ENCODE peak calls at places on chromosomes 3 and 15, in ten cellular contexts. I is fibroblast of pulmonary artery, J is tibial artery, L is HL-60, S is heart right ventricle, E is AG04450, C is PC-3, Z is cardiac muscle cell, O is left lung, U is prostate gland. M is an unnamed sample.

GRCh38 chr3:142863010-142863787 is 25.7 kb downstream of the PCOLCE2 start:
- DNase-seq in I (no peak), J (peak), L (peak), S (no peak), E (no peak), C (peak), Z (no peak), O (no peak), U (no peak), M (no peak)

GRCh38 chr15:81113204-81113657 is 20.8 kb upstream of the CFAP161 start:
- DNase-seq in I (no peak), J (no peak), L (no peak), S (no peak), E (no peak), C (no peak), Z (no peak), O (no peak), U (peak), M (no peak)

GRCh38 chr3:50806806-50807205 is 132.1 kb downstream of the DOCK3 start:
- DNase-seq in I (no peak), J (no peak), L (no peak), S (no peak), E (no peak), C (peak), Z (no peak), O (no peak), U (no peak), M (no peak)

GRCh38 chr3:8341853-8342252 is 159.8 kb upstream of the LMCD1 start:
- DNase-seq in I (no peak), J (no peak), L (no peak), S (no peak), E (no peak), C (peak), Z (peak), O (no peak), U (no peak), M (no peak)

GRCh38 chr15:76904461-76905012 is 603 bp downstream of the SCAPER start:
- DNase-seq in I (no peak), J (no peak), L (no peak), S (peak), E (no peak), C (peak), Z (peak), O (no peak), U (peak), M (peak)

GRCh38 chr3:21750291-21750690 is 719 bp downstream of the ZNF385D start:
- DNase-seq in I (peak), J (no peak), L (no peak), S (no peak), E (no peak), C (peak), Z (peak), O (no peak), U (no peak), M (no peak)

GRCh38 chr3:172635588-172635987 is 75.3 kb downstream of the NCEH1 start:
- DNase-seq in I (no peak), J (no peak), L (no peak), S (no peak), E (no peak), C (peak), Z (no peak), O (no peak), U (no peak), M (no peak)

GRCh38 chr3:9179826-9180763 is 69.4 kb downstream of the SRGAP3 start:
- DNase-seq in I (no peak), J (no peak), L (peak), S (no peak), E (no peak), C (no peak), Z (no peak), O (no peak), U (no peak), M (no peak)

GRCh38 chr3:126781889-126782491 is 78.0 kb downstream of the CHCHD6 start:
- DNase-seq in I (peak), J (no peak), L (no peak), S (no peak), E (peak), C (peak), Z (peak), O (no peak), U (no peak), M (peak)

GRCh38 chr15:100988874-100989273 is 69.7 kb downstream of the LRRK1 start:
- DNase-seq in I (no peak), J (no peak), L (no peak), S (no peak), E (no peak), C (no peak), Z (no peak), O (no peak), U (no peak), M (no peak)

GRCh38 chr3:12833226-12834161 is 7.9 kb downstream of the RPL32 start:
- DNase-seq in I (no peak), J (no peak), L (no peak), S (no peak), E (no peak), C (no peak), Z (no peak), O (no peak), U (no peak), M (no peak)

GRCh38 chr3:46946416-46946815 is 30.1 kb downstream of the CCDC12 start:
- DNase-seq in I (no peak), J (no peak), L (no peak), S (no peak), E (no peak), C (peak), Z (no peak), O (peak), U (no peak), M (peak)

GRCh38 chr3:127670761-127671522 is 1.8 kb upstream of the ABTB1 start:
- DNase-seq in I (no peak), J (peak), L (no peak), S (no peak), E (no peak), C (no peak), Z (no peak), O (peak), U (no peak), M (peak)

GRCh38 chr15:54029076-54029475 is 50.8 kb downstream of the UNC13C start:
- DNase-seq in I (no peak), J (no peak), L (no peak), S (no peak), E (no peak), C (no peak), Z (no peak), O (no peak), U (no peak), M (no peak)

GRCh38 chr3:58206406-58207011 is 4.3 kb downstream of the DNASE1L3 start:
- DNase-seq in I (peak), J (no peak), L (no peak), S (no peak), E (no peak), C (peak), Z (peak), O (no peak), U (no peak), M (no peak)

GRCh38 chr3:42752441-42752840 is 20.6 kb downstream of the CCDC13 start:
- DNase-seq in I (no peak), J (no peak), L (no peak), S (no peak), E (no peak), C (no peak), Z (no peak), O (no peak), U (no peak), M (no peak)

GRCh38 chr3:125067225-125067624 is 11.4 kb upstream of the HEG1 start:
- DNase-seq in I (no peak), J (no peak), L (no peak), S (no peak), E (no peak), C (peak), Z (peak), O (no peak), U (no peak), M (no peak)

GRCh38 chr3:23981136-23981535 is 36.0 kb downstream of the NR1D2 start:
- DNase-seq in I (no peak), J (peak), L (no peak), S (peak), E (no peak), C (no peak), Z (no peak), O (no peak), U (no peak), M (no peak)

GRCh38 chr15:73598540-73599195 is 34.5 kb downstream of the NPTN start:
- DNase-seq in I (no peak), J (no peak), L (no peak), S (no peak), E (no peak), C (no peak), Z (peak), O (no peak), U (no peak), M (no peak)

GRCh38 chr15:38671675-38672141 is 107.1 kb upstream of the RASGRP1 start:
- DNase-seq in I (no peak), J (no peak), L (no peak), S (no peak), E (no peak), C (no peak), Z (no peak), O (no peak), U (no peak), M (no peak)

GRCh38 chr3:61682671-61683408 is 121.5 kb downstream of the PTPRG start:
- DNase-seq in I (no peak), J (no peak), L (no peak), S (no peak), E (no peak), C (no peak), Z (no peak), O (no peak), U (no peak), M (no peak)

GRCh38 chr3:120567370-120568197 is 28.6 kb upstream of the NDUFB4 start:
- DNase-seq in I (peak), J (no peak), L (no peak), S (no peak), E (no peak), C (peak), Z (peak), O (no peak), U (no peak), M (no peak)

GRCh38 chr15:70375006-70375409 is 277.3 kb upstream of the TLE3 start:
- DNase-seq in I (peak), J (no peak), L (no peak), S (no peak), E (no peak), C (peak), Z (peak), O (no peak), U (peak), M (peak)

GRCh38 chr15:70585707-70586034 is 177.7 kb downstream of the UACA start:
- DNase-seq in I (no peak), J (peak), L (no peak), S (no peak), E (no peak), C (no peak), Z (no peak), O (no peak), U (no peak), M (no peak)

GRCh38 chr3:134601539-134602439 is 49.0 kb downstream of the KY start:
- DNase-seq in I (peak), J (no peak), L (no peak), S (no peak), E (peak), C (no peak), Z (peak), O (no peak), U (no peak), M (no peak)

GRCh38 chr3:140152851-140153640 is 218.1 kb downstream of the CLSTN2 start:
- DNase-seq in I (no peak), J (peak), L (no peak), S (peak), E (no peak), C (no peak), Z (no peak), O (peak), U (no peak), M (no peak)

GRCh38 chr15:36109943-36110658 is 469.3 kb upstream of the CDIN1 start:
- DNase-seq in I (peak), J (no peak), L (no peak), S (no peak), E (no peak), C (peak), Z (peak), O (no peak), U (no peak), M (no peak)

GRCh38 chr15:39236375-39236774 is 344.5 kb upstream of the THBS1 start:
- DNase-seq in I (no peak), J (no peak), L (no peak), S (no peak), E (no peak), C (no peak), Z (no peak), O (no peak), U (no peak), M (no peak)

GRCh38 chr3:9659849-9660248 is 10.5 kb downstream of the MTMR14 start:
- DNase-seq in I (no peak), J (no peak), L (no peak), S (no peak), E (no peak), C (no peak), Z (no peak), O (no peak), U (no peak), M (no peak)

GRCh38 chr15:98647026-98647773 is 1.1 kb upstream of the IGF1R start:
- DNase-seq in I (peak), J (peak), L (peak), S (peak), E (no peak), C (peak), Z (peak), O (peak), U (peak), M (peak)

GRCh38 chr3:185470323-185470722 is 28.5 kb downstream of the TMEM41A start:
- DNase-seq in I (no peak), J (no peak), L (no peak), S (no peak), E (no peak), C (no peak), Z (no peak), O (no peak), U (no peak), M (no peak)

GRCh38 chr3:16841906-16842709 is 42.6 kb upstream of the PLCL2 start:
- DNase-seq in I (no peak), J (no peak), L (peak), S (peak), E (no peak), C (no peak), Z (no peak), O (peak), U (peak), M (peak)

GRCh38 chr3:119510690-119511089 is 12.3 kb downstream of the TIMMDC1 start:
- DNase-seq in I (no peak), J (no peak), L (no peak), S (no peak), E (no peak), C (no peak), Z (no peak), O (no peak), U (no peak), M (no peak)

DNA sequence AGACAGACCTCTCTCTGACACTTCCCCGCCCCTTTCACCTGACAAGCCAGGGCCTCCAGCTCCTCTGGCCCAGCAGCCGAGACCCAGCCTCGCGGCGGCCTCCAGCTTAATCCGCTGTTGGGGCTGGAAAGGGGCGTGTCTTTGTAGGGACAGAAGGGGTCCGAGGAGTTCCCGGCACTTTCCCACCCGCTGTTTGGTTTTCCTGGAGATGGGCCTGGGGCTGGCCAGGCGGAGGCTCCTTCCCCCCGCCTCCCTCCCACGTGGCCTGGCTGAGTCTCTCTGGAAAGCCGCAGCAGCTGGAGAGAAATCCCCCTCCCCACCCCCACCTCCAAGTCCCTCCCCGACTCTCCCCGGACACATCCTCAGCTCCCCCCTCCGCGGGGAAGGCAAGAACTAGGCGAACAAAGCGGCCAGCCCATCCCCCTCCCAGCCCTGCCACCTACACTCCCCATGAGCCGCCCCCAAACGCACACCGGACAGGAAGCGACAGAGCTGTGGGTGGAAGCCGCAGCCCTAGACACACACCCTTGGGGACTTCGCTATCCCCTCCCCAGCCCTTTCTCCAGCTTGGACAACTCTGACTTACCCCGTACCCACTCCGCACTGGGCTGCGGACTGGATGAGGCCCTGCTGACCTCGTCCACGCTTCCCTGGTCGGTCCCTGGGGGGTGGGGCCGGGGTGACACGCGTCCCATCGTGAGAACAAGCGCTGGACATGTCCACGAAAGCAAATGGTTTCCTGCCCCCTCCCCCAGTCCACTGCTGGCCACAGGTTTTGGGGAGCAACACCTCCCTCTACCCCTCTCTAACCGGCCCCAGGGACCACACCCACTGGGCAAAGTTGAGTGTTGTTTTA is 1.2 kb downstream of the IGDCC4 start:
- DNase-seq in I (no peak), J (peak), L (no peak), S (peak), E (peak), C (peak), Z (peak), O (no peak), U (no peak), M (peak)
- H3K4me3 ChIP-seq in I (peak), J (peak), L (peak), S (peak), E (peak), C (peak), Z (peak), O (peak), U (peak), M (no peak)

GRCh38 chr3:13871791-13872190 is 8.1 kb downstream of the WNT7A start:
- DNase-seq in I (no peak), J (no peak), L (no peak), S (no peak), E (no peak), C (no peak), Z (no peak), O (no peak), U (no peak), M (no peak)

GRCh38 chr3:13870902-13871301 is 9.0 kb downstream of the WNT7A start:
- DNase-seq in I (no peak), J (no peak), L (no peak), S (no peak), E (no peak), C (no peak), Z (no peak), O (no peak), U (no peak), M (no peak)

GRCh38 chr3:13868844-13869724 is 10.8 kb downstream of the WNT7A start:
- DNase-seq in I (no peak), J (no peak), L (no peak), S (no peak), E (no peak), C (no peak), Z (no peak), O (no peak), U (no peak), M (no peak)

GRCh38 chr3:13867727-13868126 is 12.1 kb downstream of the WNT7A start:
- DNase-seq in I (no peak), J (no peak), L (no peak), S (no peak), E (no peak), C (no peak), Z (no peak), O (no peak), U (no peak), M (no peak)

DNA sequence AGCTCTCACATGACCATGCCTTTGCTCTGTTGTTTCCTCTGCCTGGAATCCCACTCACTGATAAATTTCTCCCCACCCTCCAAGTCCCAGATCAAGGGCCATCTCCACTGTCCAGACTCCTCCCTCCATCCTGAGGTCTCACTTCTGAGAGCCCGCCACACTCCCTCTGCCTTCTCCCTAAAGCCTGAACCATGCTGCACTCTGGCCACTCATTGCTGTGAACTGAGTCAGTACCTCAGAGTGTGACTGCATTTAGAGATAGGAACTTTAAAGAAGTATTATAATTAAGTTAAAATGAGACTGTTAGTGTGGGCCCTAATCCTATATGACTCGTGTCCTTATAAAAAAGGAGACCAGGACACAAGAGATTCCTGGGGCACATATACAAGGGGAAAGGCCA is 9.9 kb downstream of the WNT7A start:
- DNase-seq in I (no peak), J (no peak), L (no peak), S (no peak), E (no peak), C (no peak), Z (no peak), O (no peak), U (no peak), M (no peak)
- TF ChIP-seq CTCF in I (no peak), J (no peak), L (no peak), S (no peak), E (no peak), C (no peak), Z (no peak), O (no peak), U (no peak), M (no peak)

DNA sequence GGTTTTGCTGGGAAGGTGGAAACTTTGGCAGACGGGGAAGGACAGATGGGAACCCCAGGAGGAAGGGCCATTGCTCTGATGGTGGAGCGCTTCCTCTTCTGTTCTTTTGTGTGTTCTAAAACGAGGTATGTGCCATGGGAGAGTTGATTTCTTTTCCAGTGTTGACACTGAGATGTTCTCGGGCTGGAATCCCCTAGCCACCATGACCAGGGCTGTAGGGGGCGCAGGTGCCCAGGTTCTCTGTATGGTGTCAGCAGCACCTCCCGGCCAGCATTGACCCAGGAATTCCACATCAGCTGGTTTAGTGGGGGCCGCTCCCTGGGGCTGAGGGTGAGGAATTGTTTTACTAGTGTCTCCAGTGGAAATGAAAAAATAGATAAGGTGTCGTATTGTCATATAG is 34.3 kb upstream of the ACAD9 start:
- DNase-seq in I (no peak), J (no peak), L (peak), S (no peak), E (no peak), C (no peak), Z (no peak), O (peak), U (no peak), M (no peak)
- H3K4me3 ChIP-seq in I (no peak), J (no peak), L (no peak), S (peak), E (no peak), C (no peak), Z (no peak), O (no peak), U (no peak), M (no peak)

GRCh38 chr3:138888569-138888968 is 53.8 kb upstream of the PIK3CB start:
- DNase-seq in I (no peak), J (no peak), L (peak), S (no peak), E (no peak), C (no peak), Z (no peak), O (no peak), U (no peak), M (no peak)
- TF ChIP-seq CTCF in I (no peak), J (no peak), L (no peak), S (no peak), E (no peak), C (no peak), Z (no peak), O (no peak), U (no peak), M (no peak)

GRCh38 chr15:47685141-47685870 is 32.0 kb upstream of the SEMA6D start:
- DNase-seq in I (no peak), J (no peak), L (no peak), S (no peak), E (no peak), C (peak), Z (no peak), O (no peak), U (no peak), M (no peak)

GRCh38 chr15:47691896-47692295 is 25.4 kb upstream of the SEMA6D start:
- DNase-seq in I (no peak), J (no peak), L (no peak), S (no peak), E (no peak), C (no peak), Z (no peak), O (no peak), U (no peak), M (no peak)

GRCh38 chr15:47682661-47683060 is 34.6 kb upstream of the SEMA6D start:
- DNase-seq in I (no peak), J (no peak), L (no peak), S (no peak), E (no peak), C (no peak), Z (no peak), O (no peak), U (no peak), M (no peak)

DNA sequence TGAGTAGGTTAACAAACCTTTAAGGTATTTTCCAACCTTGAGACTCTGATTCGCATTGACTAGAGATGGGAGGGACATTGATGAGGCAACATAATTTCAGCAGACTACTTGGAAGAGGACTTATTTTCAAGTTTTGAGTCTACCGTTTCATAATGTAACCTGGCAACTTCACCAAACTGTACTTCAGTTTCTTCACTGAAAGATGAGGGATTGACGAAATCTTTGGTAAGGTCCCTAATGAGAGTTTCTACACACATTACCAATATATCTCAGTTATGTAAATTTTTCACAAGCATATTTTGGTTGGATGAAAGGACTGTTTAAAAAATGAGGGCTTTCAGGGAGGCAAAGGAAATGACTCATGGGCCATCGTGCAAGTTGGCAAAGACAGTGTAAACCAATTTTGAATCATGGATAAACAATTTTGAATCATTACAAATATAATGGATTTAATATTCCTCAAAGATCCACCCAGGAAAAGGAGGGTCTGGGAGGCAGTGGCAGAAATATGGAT is 28.7 kb upstream of the SEMA6D start:
- DNase-seq in I (peak), J (no peak), L (no peak), S (no peak), E (peak), C (peak), Z (peak), O (no peak), U (no peak), M (no peak)
- H3K4me3 ChIP-seq in I (no peak), J (no peak), L (no peak), S (no peak), E (no peak), C (peak), Z (no peak), O (no peak), U (no peak), M (no peak)

M was measured in lower leg skin.